ENCODE peak calls at places on chromosomes 16 and 17, in four cellular contexts. One of them, this sample, is unnamed.
A peak's percentile ranks its signal among the peaks of the same experiment; 100 is the strongest.

GRCh38 chr17:78532922-78533640 is 44.1 kb downstream of the DNAH17 start:
- DNase-seq in glomerular endothelial cell: no peak
- DNase-seq in NCI-H2081: no peak
- DNase-seq in fibroblast of lung: peak; percentile 7
- DNase-seq in this sample: no peak

GRCh38 chr16:81514041-81514559 is 69.5 kb downstream of the CMIP start:
- DNase-seq in glomerular endothelial cell: no peak
- DNase-seq in fibroblast of lung: no peak
- DNase-seq in NCI-H2081: no peak
- DNase-seq in this sample: no peak

GRCh38 chr17:694239-694638 is 20.4 kb downstream of the VPS53 start:
- DNase-seq in NCI-H2081: no peak
- DNase-seq in fibroblast of lung: peak; percentile 89
- DNase-seq in glomerular endothelial cell: peak; percentile 78
- DNase-seq in this sample: no peak

GRCh38 chr16:77885596-77886295 is 97.4 kb downstream of the VAT1L start:
- DNase-seq in fibroblast of lung: peak; percentile 60
- DNase-seq in NCI-H2081: no peak
- DNase-seq in glomerular endothelial cell: no peak
- DNase-seq in this sample: no peak

GRCh38 chr17:20988001-20988641 is 54.7 kb downstream of the USP22 start:
- DNase-seq in glomerular endothelial cell: no peak
- DNase-seq in NCI-H2081: no peak
- DNase-seq in fibroblast of lung: no peak
- DNase-seq in this sample: no peak

GRCh38 chr16:17032332-17032731 is 438.4 kb downstream of the XYLT1 start:
- DNase-seq in fibroblast of lung: no peak
- DNase-seq in glomerular endothelial cell: no peak
- DNase-seq in NCI-H2081: no peak
- DNase-seq in this sample: no peak

GRCh38 chr16:73601911-73602310 is 554.0 kb upstream of the ZFHX3 start:
- DNase-seq in fibroblast of lung: no peak
- DNase-seq in glomerular endothelial cell: no peak
- DNase-seq in NCI-H2081: no peak
- DNase-seq in this sample: no peak

GRCh38 chr17:79651751-79652150 is 40.9 kb upstream of the RBFOX3 start:
- DNase-seq in NCI-H2081: no peak
- DNase-seq in glomerular endothelial cell: no peak
- DNase-seq in fibroblast of lung: no peak
- DNase-seq in this sample: no peak

GRCh38 chr17:38596651-38597050 is 9.1 kb downstream of the SRCIN1 start:
- DNase-seq in NCI-H2081: no peak
- DNase-seq in fibroblast of lung: no peak
- DNase-seq in glomerular endothelial cell: no peak
- DNase-seq in this sample: no peak

GRCh38 chr17:40034426-40035161 is 19.4 kb downstream of the CSF3 start:
- DNase-seq in NCI-H2081: no peak
- DNase-seq in fibroblast of lung: no peak
- DNase-seq in glomerular endothelial cell: no peak
- DNase-seq in this sample: no peak

GRCh38 chr17:78159575-78160158 is 8.7 kb upstream of the SYNGR2 start:
- DNase-seq in NCI-H2081: no peak
- DNase-seq in glomerular endothelial cell: no peak
- DNase-seq in fibroblast of lung: peak; percentile 64
- DNase-seq in this sample: no peak

GRCh38 chr17:9771465-9771864 is 19.9 kb downstream of the DHRS7C start:
- DNase-seq in fibroblast of lung: no peak
- DNase-seq in NCI-H2081: no peak
- DNase-seq in glomerular endothelial cell: no peak
- DNase-seq in this sample: no peak

GRCh38 chr17:48283390-48283789 is 146.6 kb downstream of the SKAP1 start:
- DNase-seq in NCI-H2081: no peak
- DNase-seq in glomerular endothelial cell: no peak
- DNase-seq in fibroblast of lung: no peak
- DNase-seq in this sample: no peak

GRCh38 chr16:50047864-50048263 is 17.9 kb upstream of the HEATR3 start:
- DNase-seq in glomerular endothelial cell: no peak
- DNase-seq in NCI-H2081: no peak
- DNase-seq in fibroblast of lung: no peak
- DNase-seq in this sample: no peak

GRCh38 chr16:89093602-89094251 is at the start of gene ACSF3:
- DNase-seq in glomerular endothelial cell: no peak
- DNase-seq in fibroblast of lung: peak; percentile 56
- DNase-seq in NCI-H2081: peak; percentile 41
- DNase-seq in this sample: peak; percentile 45

GRCh38 chr17:60167095-60167741 is 17.4 kb downstream of the CA4 start:
- DNase-seq in glomerular endothelial cell: no peak
- DNase-seq in fibroblast of lung: no peak
- DNase-seq in NCI-H2081: peak; percentile 35
- DNase-seq in this sample: no peak

GRCh38 chr16:47695746-47696145 is 234.6 kb downstream of the PHKB start:
- DNase-seq in fibroblast of lung: no peak
- DNase-seq in NCI-H2081: no peak
- DNase-seq in glomerular endothelial cell: no peak
- DNase-seq in this sample: no peak

GRCh38 chr17:60887607-60888028 is 210.0 kb downstream of the BCAS3 start:
- DNase-seq in glomerular endothelial cell: no peak
- DNase-seq in fibroblast of lung: no peak
- DNase-seq in NCI-H2081: no peak
- DNase-seq in this sample: no peak

GRCh38 chr17:30921544-30922196 is at the start of gene ADAP2:
- DNase-seq in NCI-H2081: peak; percentile 2
- DNase-seq in fibroblast of lung: no peak
- DNase-seq in glomerular endothelial cell: no peak
- DNase-seq in this sample: no peak

GRCh38 chr17:41680426-41681040 is 8.2 kb upstream of the EIF1 start:
- DNase-seq in fibroblast of lung: no peak
- DNase-seq in NCI-H2081: peak; percentile 61
- DNase-seq in glomerular endothelial cell: no peak
- DNase-seq in this sample: no peak